ENCODE peak calls at places on chromosomes 4 and X, in five cellular contexts. One of them, this sample, is unnamed.

GRCh38 chrX:9494806-9495205 is 29.9 kb downstream of the TBL1X start:
- DNase-seq in H1: no peak
- DNase-seq in GM12891: no peak
- DNase-seq in HepG2: no peak
- DNase-seq in GM12878: no peak
- DNase-seq in this sample: no peak

GRCh38 chr4:24965627-24966026 is 52.8 kb upstream of the CCDC149 start:
- DNase-seq in H1: no peak
- DNase-seq in GM12878: no peak
- DNase-seq in GM12891: no peak
- DNase-seq in HepG2: no peak
- DNase-seq in this sample: no peak

GRCh38 chr4:104491826-104492771 is 2.6 kb downstream of the CXXC4 start:
- DNase-seq in H1: no peak
- DNase-seq in HepG2: no peak
- DNase-seq in GM12891: no peak
- DNase-seq in GM12878: peak
- DNase-seq in this sample: no peak

GRCh38 chrX:29478336-29479069 is 736.9 kb upstream of the MAGEB2 start:
- DNase-seq in GM12878: peak
- DNase-seq in HepG2: peak
- DNase-seq in GM12891: no peak
- DNase-seq in H1: peak
- DNase-seq in this sample: peak

GRCh38 chr4:175531405-175532091 is 280.5 kb downstream of the GPM6A start:
- DNase-seq in GM12878: no peak
- DNase-seq in GM12891: no peak
- DNase-seq in H1: no peak
- DNase-seq in HepG2: no peak
- DNase-seq in this sample: no peak

GRCh38 chrX:7574325-7574724 is 268.6 kb upstream of the VCX start:
- DNase-seq in HepG2: peak
- DNase-seq in GM12878: no peak
- DNase-seq in H1: no peak
- DNase-seq in GM12891: no peak
- DNase-seq in this sample: no peak

GRCh38 chr4:915595-915994 is 16.5 kb downstream of the GAK start:
- DNase-seq in HepG2: no peak
- DNase-seq in H1: no peak
- DNase-seq in GM12891: no peak
- DNase-seq in GM12878: no peak
- DNase-seq in this sample: no peak

GRCh38 chr4:84708406-84709135 is 125.6 kb downstream of the CDS1 start:
- DNase-seq in GM12891: no peak
- DNase-seq in HepG2: no peak
- DNase-seq in GM12878: no peak
- DNase-seq in H1: no peak
- DNase-seq in this sample: no peak

GRCh38 chrX:2479420-2479780 is 21.4 kb downstream of the DHRSX start:
- DNase-seq in GM12891: no peak
- DNase-seq in GM12878: no peak
- DNase-seq in H1: no peak
- DNase-seq in HepG2: no peak
- DNase-seq in this sample: no peak

GRCh38 chrX:42538405-42538804 is 239.6 kb downstream of the PPP1R2C start:
- DNase-seq in HepG2: peak
- DNase-seq in H1: no peak
- DNase-seq in GM12891: no peak
- DNase-seq in GM12878: no peak
- DNase-seq in this sample: no peak

GRCh38 chr4:7046971-7047370 is 3.8 kb downstream of the TADA2B start:
- DNase-seq in GM12891: no peak
- DNase-seq in GM12878: no peak
- DNase-seq in H1: no peak
- DNase-seq in HepG2: no peak
- DNase-seq in this sample: no peak

GRCh38 chr4:6941796-6942195 is 32.2 kb downstream of the TBC1D14 start:
- DNase-seq in GM12891: no peak
- DNase-seq in HepG2: no peak
- DNase-seq in GM12878: no peak
- DNase-seq in H1: no peak
- DNase-seq in this sample: no peak

GRCh38 chrX:41561045-41561444 is 113.9 kb downstream of the NYX start:
- DNase-seq in HepG2: no peak
- DNase-seq in H1: no peak
- DNase-seq in GM12878: peak
- DNase-seq in GM12891: peak
- DNase-seq in this sample: peak

GRCh38 chrX:1813809-1814208 is 198.9 kb downstream of the ASMT start:
- DNase-seq in GM12878: no peak
- DNase-seq in GM12891: no peak
- DNase-seq in HepG2: no peak
- DNase-seq in H1: no peak
- DNase-seq in this sample: no peak

GRCh38 chrX:43882294-43882681 is at the start of gene MAOB:
- DNase-seq in HepG2: peak
- DNase-seq in GM12878: no peak
- DNase-seq in GM12891: no peak
- DNase-seq in H1: no peak
- DNase-seq in this sample: peak

GRCh38 chrX:2955838-2956237 is 26.7 kb upstream of the ARSD start:
- DNase-seq in H1: no peak
- DNase-seq in GM12891: no peak
- DNase-seq in GM12878: no peak
- DNase-seq in HepG2: no peak
- DNase-seq in this sample: no peak

GRCh38 chrX:53047228-53047627 is 1.4 kb upstream of the GPR173 start:
- DNase-seq in GM12878: no peak
- DNase-seq in H1: no peak
- DNase-seq in GM12891: no peak
- DNase-seq in HepG2: no peak
- DNase-seq in this sample: no peak

GRCh38 chr4:156889616-156890594 is 81.7 kb downstream of the PDGFC start:
- DNase-seq in GM12878: no peak
- DNase-seq in GM12891: no peak
- DNase-seq in HepG2: no peak
- DNase-seq in H1: no peak
- DNase-seq in this sample: no peak

GRCh38 chr4:56209767-56210166 is 177.5 kb downstream of the AASDH start:
- DNase-seq in GM12891: no peak
- DNase-seq in H1: no peak
- DNase-seq in HepG2: no peak
- DNase-seq in GM12878: no peak
- DNase-seq in this sample: no peak

GRCh38 chr4:139921551-139922184 is 232.3 kb downstream of the MAML3 start:
- DNase-seq in GM12878: no peak
- DNase-seq in H1: no peak
- DNase-seq in HepG2: peak
- DNase-seq in GM12891: no peak
- DNase-seq in this sample: no peak

GRCh38 chr4:115293093-115293462 is 179.7 kb upstream of the NDST4 start:
- DNase-seq in H1: no peak
- DNase-seq in GM12891: no peak
- DNase-seq in GM12878: no peak
- DNase-seq in HepG2: no peak
- DNase-seq in this sample: no peak

GRCh38 chrX:108396188-108396885 is 41.9 kb downstream of the COL4A6 start:
- DNase-seq in HepG2: peak
- DNase-seq in H1: no peak
- DNase-seq in GM12878: no peak
- DNase-seq in GM12891: no peak
- DNase-seq in this sample: no peak

GRCh38 chr4:126046081-126046614 is 731.4 kb downstream of the FAT4 start:
- DNase-seq in H1: no peak
- DNase-seq in GM12891: no peak
- DNase-seq in GM12878: no peak
- DNase-seq in HepG2: no peak
- DNase-seq in this sample: no peak

GRCh38 chrX:136168929-136169735 is 21.8 kb downstream of the FHL1 start:
- DNase-seq in GM12891: no peak
- DNase-seq in GM12878: no peak
- DNase-seq in H1: peak
- DNase-seq in HepG2: no peak
- DNase-seq in this sample: no peak

GRCh38 chr4:113547487-113548042 is 214.0 kb downstream of the CAMK2D start:
- DNase-seq in GM12891: peak
- DNase-seq in HepG2: peak
- DNase-seq in GM12878: peak
- DNase-seq in H1: peak
- DNase-seq in this sample: peak

GRCh38 chr4:16056681-16057400 is 27.0 kb downstream of the PROM1 start:
- DNase-seq in GM12878: no peak
- DNase-seq in HepG2: no peak
- DNase-seq in GM12891: no peak
- DNase-seq in H1: no peak
- DNase-seq in this sample: no peak

GRCh38 chr4:182917182-182918043 is at the start of gene DCTD:
- DNase-seq in GM12878: no peak
- DNase-seq in H1: no peak
- DNase-seq in HepG2: peak
- DNase-seq in GM12891: peak
- DNase-seq in this sample: peak

GRCh38 chrX:109826954-109827708 is 94.1 kb upstream of the ACSL4 start:
- DNase-seq in GM12878: no peak
- DNase-seq in H1: no peak
- DNase-seq in HepG2: peak
- DNase-seq in GM12891: no peak
- DNase-seq in this sample: no peak

GRCh38 chrX:129925305-129926092 is 19.5 kb downstream of the UTP14A start:
- DNase-seq in HepG2: peak
- DNase-seq in H1: peak
- DNase-seq in GM12891: peak
- DNase-seq in GM12878: no peak
- DNase-seq in this sample: peak

GRCh38 chr4:173185832-173186545 is 17.4 kb downstream of the GALNT7 start:
- DNase-seq in GM12878: no peak
- DNase-seq in GM12891: no peak
- DNase-seq in H1: no peak
- DNase-seq in HepG2: no peak
- DNase-seq in this sample: no peak

GRCh38 chr4:184851200-184851541 is 25.4 kb upstream of the ACSL1 start:
- DNase-seq in GM12878: peak
- DNase-seq in GM12891: no peak
- DNase-seq in H1: no peak
- DNase-seq in HepG2: no peak
- DNase-seq in this sample: peak

GRCh38 chr4:181827246-181827645 is 416.0 kb upstream of the TENM3 start:
- DNase-seq in HepG2: no peak
- DNase-seq in GM12891: no peak
- DNase-seq in GM12878: no peak
- DNase-seq in H1: no peak
- DNase-seq in this sample: no peak

GRCh38 chr4:15239866-15240265 is 188.0 kb upstream of the C1QTNF7 start:
- DNase-seq in HepG2: no peak
- DNase-seq in GM12891: no peak
- DNase-seq in GM12878: no peak
- DNase-seq in H1: no peak
- DNase-seq in this sample: no peak

GRCh38 chrX:101237041-101237440 is 17.5 kb downstream of the DRP2 start:
- DNase-seq in HepG2: no peak
- DNase-seq in GM12891: no peak
- DNase-seq in GM12878: no peak
- DNase-seq in H1: no peak
- DNase-seq in this sample: no peak
- TF ChIP-seq POLR2AphosphoS5 in HepG2: no peak
- TF ChIP-seq POLR2AphosphoS5 in GM12891: no peak
- TF ChIP-seq POLR2AphosphoS5 in GM12878: no peak
- TF ChIP-seq POLR2AphosphoS5 in H1: no peak
- TF ChIP-seq POLR2AphosphoS5 in this sample: no peak

GRCh38 chr4:10075158-10075863 is 41.3 kb downstream of the WDR1 start:
- DNase-seq in GM12878: no peak
- DNase-seq in H1: no peak
- DNase-seq in GM12891: no peak
- DNase-seq in HepG2: no peak
- DNase-seq in this sample: no peak
- TF ChIP-seq TAF1 in GM12878: no peak
- TF ChIP-seq TAF1 in H1: no peak
- TF ChIP-seq TAF1 in GM12891: no peak
- TF ChIP-seq TAF1 in HepG2: no peak
- TF ChIP-seq TAF1 in this sample: no peak

GRCh38 chr4:38130884-38131283 is 170.7 kb downstream of the PTTG2 start:
- DNase-seq in H1: no peak
- DNase-seq in GM12878: no peak
- DNase-seq in HepG2: no peak
- DNase-seq in GM12891: no peak
- DNase-seq in this sample: no peak

GRCh38 chr4:38132843-38133662 is 172.9 kb downstream of the PTTG2 start:
- DNase-seq in HepG2: peak
- DNase-seq in GM12878: peak
- DNase-seq in H1: no peak
- DNase-seq in GM12891: no peak
- DNase-seq in this sample: no peak

GRCh38 chr4:38131371-38132139 is 171.4 kb downstream of the PTTG2 start:
- DNase-seq in H1: peak
- DNase-seq in GM12878: peak
- DNase-seq in GM12891: no peak
- DNase-seq in HepG2: no peak
- DNase-seq in this sample: no peak

GRCh38 chr4:38133711-38134480 is 173.7 kb downstream of the PTTG2 start:
- DNase-seq in H1: no peak
- DNase-seq in GM12891: no peak
- DNase-seq in HepG2: no peak
- DNase-seq in GM12878: no peak
- DNase-seq in this sample: no peak

GRCh38 chr4:38132140-38132673 is 172.0 kb downstream of the PTTG2 start:
- DNase-seq in HepG2: no peak
- DNase-seq in GM12891: peak
- DNase-seq in GM12878: peak
- DNase-seq in H1: no peak
- DNase-seq in this sample: peak
- TF ChIP-seq POLR2A in HepG2: no peak
- TF ChIP-seq POLR2A in GM12891: no peak
- TF ChIP-seq POLR2A in GM12878: peak
- TF ChIP-seq POLR2A in H1: no peak
- TF ChIP-seq POLR2A in this sample: peak

DNA sequence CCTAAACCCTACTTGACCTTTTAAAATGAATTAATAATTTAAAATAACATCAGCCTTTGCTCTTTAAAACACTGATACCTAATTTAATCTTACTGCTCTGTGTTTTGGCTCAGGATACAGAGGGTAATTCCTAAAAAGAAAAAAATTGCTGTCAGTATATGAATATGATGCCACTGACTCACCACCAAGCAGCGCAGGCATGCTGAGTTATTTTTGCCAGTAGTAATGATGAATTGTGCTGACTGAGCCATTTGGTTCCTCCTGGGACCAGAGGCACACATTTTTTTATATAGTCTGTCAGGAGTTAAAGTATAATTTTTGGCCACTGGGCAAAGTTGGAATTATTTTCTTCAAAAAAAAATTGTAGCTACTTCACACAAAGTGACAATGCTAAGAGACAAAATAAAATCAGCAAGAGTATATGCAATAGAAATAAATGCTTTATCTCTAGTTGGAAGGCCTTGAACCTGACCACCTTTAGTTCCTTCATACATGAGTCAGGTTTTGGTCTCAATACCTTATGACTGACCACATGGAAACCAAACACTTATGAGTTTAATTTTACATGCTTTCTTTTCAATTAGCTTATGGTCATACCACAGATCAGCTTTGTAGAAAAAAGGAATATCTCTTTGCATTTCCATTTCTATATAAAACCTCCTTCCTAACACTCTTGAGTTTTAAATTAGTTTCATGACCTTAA is 115.1 kb downstream of the PPP3CA start:
- DNase-seq in GM12891: no peak
- DNase-seq in GM12878: no peak
- DNase-seq in HepG2: no peak
- DNase-seq in H1: no peak
- DNase-seq in this sample: no peak
- TF ChIP-seq POLR2AphosphoS5 in GM12891: no peak
- TF ChIP-seq POLR2AphosphoS5 in GM12878: no peak
- TF ChIP-seq POLR2AphosphoS5 in HepG2: no peak
- TF ChIP-seq POLR2AphosphoS5 in H1: no peak
- TF ChIP-seq POLR2AphosphoS5 in this sample: no peak